ENCODE peak calls at places on chromosomes 7 and 10, in seven cellular contexts. One of them, this sample, is unnamed.

GRCh38 chr10:3811331-3811870 is 26.4 kb upstream of the KLF6 start:
- DNase-seq in HepG2: no peak
- DNase-seq in transverse colon: peak
- DNase-seq in H1: no peak
- DNase-seq in A549: no peak
- DNase-seq in GM12878: peak
- DNase-seq in sigmoid colon: no peak
- DNase-seq in this sample: peak

GRCh38 chr10:75851946-75852345 is 420.5 kb downstream of the LRMDA start:
- DNase-seq in H1: no peak
- DNase-seq in transverse colon: no peak
- DNase-seq in sigmoid colon: no peak
- DNase-seq in A549: no peak
- DNase-seq in HepG2: no peak
- DNase-seq in GM12878: no peak
- DNase-seq in this sample: no peak

GRCh38 chr7:100887186-100887954 is 2.1 kb downstream of the UFSP1 start:
- DNase-seq in H1: no peak
- DNase-seq in sigmoid colon: no peak
- DNase-seq in HepG2: no peak
- DNase-seq in A549: no peak
- DNase-seq in GM12878: peak
- DNase-seq in transverse colon: peak
- DNase-seq in this sample: no peak

GRCh38 chr7:100888988-100889760 is at the start of gene UFSP1:
- DNase-seq in HepG2: no peak
- DNase-seq in GM12878: no peak
- DNase-seq in sigmoid colon: peak
- DNase-seq in A549: no peak
- DNase-seq in H1: peak
- DNase-seq in transverse colon: no peak
- DNase-seq in this sample: no peak

GRCh38 chr7:131501422-131501821 is 55.0 kb downstream of the PODXL start:
- DNase-seq in transverse colon: no peak
- DNase-seq in HepG2: no peak
- DNase-seq in H1: no peak
- DNase-seq in sigmoid colon: no peak
- DNase-seq in GM12878: no peak
- DNase-seq in A549: no peak
- DNase-seq in this sample: no peak

GRCh38 chr10:42969147-42969546 is 107.7 kb upstream of the RET start:
- DNase-seq in sigmoid colon: no peak
- DNase-seq in transverse colon: no peak
- DNase-seq in HepG2: no peak
- DNase-seq in A549: no peak
- DNase-seq in H1: peak
- DNase-seq in GM12878: no peak
- DNase-seq in this sample: no peak

GRCh38 chr7:78970440-78970916 is 483.0 kb downstream of the MAGI2 start:
- DNase-seq in HepG2: no peak
- DNase-seq in H1: no peak
- DNase-seq in GM12878: no peak
- DNase-seq in transverse colon: no peak
- DNase-seq in A549: no peak
- DNase-seq in sigmoid colon: no peak
- DNase-seq in this sample: no peak

GRCh38 chr10:1393481-1393880 is 337.3 kb downstream of the WDR37 start:
- DNase-seq in sigmoid colon: no peak
- DNase-seq in A549: no peak
- DNase-seq in H1: no peak
- DNase-seq in transverse colon: no peak
- DNase-seq in HepG2: no peak
- DNase-seq in GM12878: no peak
- DNase-seq in this sample: no peak

GRCh38 chr10:35447693-35448407 is 111.5 kb downstream of the CCNY start:
- DNase-seq in A549: peak
- DNase-seq in transverse colon: peak
- DNase-seq in H1: no peak
- DNase-seq in GM12878: no peak
- DNase-seq in sigmoid colon: no peak
- DNase-seq in HepG2: peak
- DNase-seq in this sample: no peak

GRCh38 chr7:118080947-118081346 is 103.0 kb upstream of the LSM8 start:
- DNase-seq in HepG2: no peak
- DNase-seq in GM12878: peak
- DNase-seq in transverse colon: no peak
- DNase-seq in sigmoid colon: no peak
- DNase-seq in H1: no peak
- DNase-seq in A549: peak
- DNase-seq in this sample: no peak

GRCh38 chr10:7449063-7449695 is 38.3 kb upstream of the SFMBT2 start:
- DNase-seq in H1: no peak
- DNase-seq in sigmoid colon: no peak
- DNase-seq in transverse colon: no peak
- DNase-seq in GM12878: no peak
- DNase-seq in A549: no peak
- DNase-seq in HepG2: no peak
- DNase-seq in this sample: no peak

GRCh38 chr10:113616244-113617074 is 47.4 kb downstream of the NRAP start:
- DNase-seq in A549: peak
- DNase-seq in GM12878: no peak
- DNase-seq in sigmoid colon: no peak
- DNase-seq in HepG2: peak
- DNase-seq in H1: no peak
- DNase-seq in transverse colon: no peak
- DNase-seq in this sample: no peak

GRCh38 chr7:92621026-92621540 is 30.9 kb upstream of the FAM133B start:
- DNase-seq in GM12878: peak
- DNase-seq in transverse colon: peak
- DNase-seq in H1: peak
- DNase-seq in HepG2: peak
- DNase-seq in A549: peak
- DNase-seq in sigmoid colon: peak
- DNase-seq in this sample: peak

GRCh38 chr7:77691892-77692491 is 4.3 kb upstream of the RSBN1L start:
- DNase-seq in sigmoid colon: no peak
- DNase-seq in GM12878: no peak
- DNase-seq in A549: no peak
- DNase-seq in H1: no peak
- DNase-seq in HepG2: peak
- DNase-seq in transverse colon: peak
- DNase-seq in this sample: no peak

GRCh38 chr7:44087914-44088838 is 5.8 kb upstream of the POLM start:
- DNase-seq in HepG2: no peak
- DNase-seq in transverse colon: no peak
- DNase-seq in H1: no peak
- DNase-seq in sigmoid colon: peak
- DNase-seq in GM12878: no peak
- DNase-seq in A549: no peak
- DNase-seq in this sample: peak

GRCh38 chr10:77400041-77400440 is 237.6 kb downstream of the KCNMA1 start:
- DNase-seq in transverse colon: no peak
- DNase-seq in H1: no peak
- DNase-seq in HepG2: no peak
- DNase-seq in GM12878: no peak
- DNase-seq in sigmoid colon: no peak
- DNase-seq in A549: no peak
- DNase-seq in this sample: no peak

GRCh38 chr10:21732067-21732772 is 198.2 kb downstream of the MLLT10 start:
- DNase-seq in transverse colon: peak
- DNase-seq in GM12878: no peak
- DNase-seq in H1: no peak
- DNase-seq in sigmoid colon: peak
- DNase-seq in HepG2: peak
- DNase-seq in A549: peak
- DNase-seq in this sample: peak

GRCh38 chr7:131625817-131626372 is 69.5 kb upstream of the PODXL start:
- DNase-seq in transverse colon: no peak
- DNase-seq in HepG2: no peak
- DNase-seq in sigmoid colon: no peak
- DNase-seq in A549: peak
- DNase-seq in GM12878: no peak
- DNase-seq in H1: peak
- DNase-seq in this sample: no peak

GRCh38 chr10:104277785-104278184 is 8.8 kb downstream of the GSTO2 start:
- DNase-seq in HepG2: peak
- DNase-seq in H1: no peak
- DNase-seq in A549: no peak
- DNase-seq in sigmoid colon: no peak
- DNase-seq in transverse colon: peak
- DNase-seq in GM12878: no peak
- DNase-seq in this sample: no peak

DNA sequence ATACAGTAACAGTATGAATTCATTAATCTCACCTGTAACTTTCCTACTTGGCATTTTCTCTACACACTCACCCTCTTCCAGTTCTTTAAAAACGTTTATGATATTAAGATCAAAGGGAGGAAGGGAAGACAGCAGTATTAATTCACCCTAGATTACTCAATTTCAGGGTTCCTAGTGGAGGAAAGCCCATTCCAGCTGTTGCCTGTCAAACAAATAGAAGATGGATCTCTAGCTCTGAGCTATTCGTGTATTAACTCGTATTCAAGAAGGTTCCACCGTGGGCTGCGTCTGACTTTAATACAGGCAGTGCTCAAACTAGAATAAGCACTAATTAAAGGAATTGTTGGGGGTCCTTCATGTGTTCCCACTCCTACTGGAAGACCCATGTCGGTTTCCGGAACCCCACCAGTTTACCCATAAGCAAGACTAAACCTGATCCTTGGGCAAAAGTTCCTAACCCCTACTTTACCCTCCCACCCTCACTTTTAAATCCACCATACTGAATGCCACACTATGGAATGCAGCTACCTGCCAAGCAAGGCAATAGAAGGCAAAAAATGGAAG is 2.1 kb downstream of the NANOS1 start:
- DNase-seq in sigmoid colon: no peak
- DNase-seq in transverse colon: no peak
- DNase-seq in A549: no peak
- DNase-seq in H1: peak
- DNase-seq in HepG2: no peak
- DNase-seq in GM12878: no peak
- DNase-seq in this sample: no peak
- TF ChIP-seq POLR2A in sigmoid colon: no peak
- TF ChIP-seq POLR2A in transverse colon: no peak
- TF ChIP-seq POLR2A in A549: no peak
- TF ChIP-seq POLR2A in H1: no peak
- TF ChIP-seq POLR2A in HepG2: no peak
- TF ChIP-seq POLR2A in GM12878: no peak
- TF ChIP-seq POLR2A in this sample: no peak

DNA sequence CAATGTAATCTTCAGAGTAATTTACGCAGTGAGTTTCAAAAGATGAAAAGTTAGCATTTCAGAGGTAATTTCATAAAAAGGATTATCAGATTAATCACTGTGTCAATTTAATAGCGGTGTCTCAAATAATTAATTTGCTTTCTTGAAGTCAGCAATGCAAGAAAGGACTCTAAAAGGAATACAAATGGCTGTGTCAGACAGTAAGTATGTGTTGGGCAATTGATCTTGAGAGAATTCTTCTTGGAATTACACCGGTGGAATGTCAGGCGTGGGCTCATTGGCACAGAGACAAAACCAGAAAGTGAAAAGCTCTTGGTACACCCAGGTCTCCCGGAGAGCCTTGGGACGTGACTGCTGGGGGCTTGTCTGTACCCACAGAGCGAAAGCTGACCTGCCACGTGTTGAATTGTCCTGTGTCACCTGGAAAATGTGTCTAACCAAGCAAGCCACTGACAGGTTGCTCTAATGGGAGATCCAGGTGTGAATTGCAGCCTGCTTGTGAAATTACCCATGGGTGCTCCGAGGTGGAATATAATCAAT is 60.5 kb downstream of the TMEM209 start:
- DNase-seq in HepG2: peak
- DNase-seq in GM12878: no peak
- DNase-seq in transverse colon: no peak
- DNase-seq in sigmoid colon: no peak
- DNase-seq in H1: peak
- DNase-seq in A549: peak
- DNase-seq in this sample: no peak
- TF ChIP-seq EP300 in HepG2: no peak
- TF ChIP-seq EP300 in GM12878: no peak
- TF ChIP-seq EP300 in transverse colon: no peak
- TF ChIP-seq EP300 in sigmoid colon: no peak
- TF ChIP-seq EP300 in H1: no peak
- TF ChIP-seq EP300 in A549: no peak
- TF ChIP-seq EP300 in this sample: no peak

DNA sequence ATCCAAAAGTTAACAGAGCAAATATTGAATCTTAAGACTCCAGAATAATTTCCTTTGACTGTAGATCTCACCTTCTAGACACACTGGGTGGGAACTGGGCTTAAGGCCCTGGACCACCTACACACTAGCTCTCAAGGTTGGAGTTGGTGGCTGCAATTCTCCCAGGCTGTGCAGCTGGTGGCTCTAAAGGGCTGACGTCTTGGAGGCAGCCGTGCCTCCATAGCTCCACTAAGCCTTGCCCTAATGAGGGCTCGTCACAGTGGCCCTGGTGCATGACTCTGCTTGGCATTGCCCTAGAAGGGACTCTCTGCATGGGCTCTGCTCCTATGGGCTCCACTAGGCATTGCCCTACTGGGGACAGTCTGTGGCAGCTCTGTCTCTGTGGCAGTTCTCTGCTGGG is 1005.2 kb downstream of the CCSER2 start:
- DNase-seq in sigmoid colon: no peak
- DNase-seq in A549: no peak
- DNase-seq in transverse colon: no peak
- DNase-seq in HepG2: no peak
- DNase-seq in H1: no peak
- DNase-seq in GM12878: no peak
- DNase-seq in this sample: no peak
- TF ChIP-seq POLR2A in sigmoid colon: no peak
- TF ChIP-seq POLR2A in A549: no peak
- TF ChIP-seq POLR2A in transverse colon: no peak
- TF ChIP-seq POLR2A in HepG2: no peak
- TF ChIP-seq POLR2A in H1: no peak
- TF ChIP-seq POLR2A in GM12878: no peak
- TF ChIP-seq POLR2A in this sample: no peak

GRCh38 chr10:116108106-116108505 is 164.9 kb downstream of the GFRA1 start:
- DNase-seq in GM12878: no peak
- DNase-seq in sigmoid colon: no peak
- DNase-seq in HepG2: no peak
- DNase-seq in H1: no peak
- DNase-seq in A549: peak
- DNase-seq in transverse colon: no peak
- DNase-seq in this sample: no peak

GRCh38 chr10:116105259-116105658 is 167.7 kb downstream of the GFRA1 start:
- DNase-seq in H1: no peak
- DNase-seq in sigmoid colon: no peak
- DNase-seq in transverse colon: no peak
- DNase-seq in GM12878: no peak
- DNase-seq in A549: no peak
- DNase-seq in HepG2: no peak
- DNase-seq in this sample: no peak

GRCh38 chr10:116106611-116107010 is 166.4 kb downstream of the GFRA1 start:
- DNase-seq in A549: no peak
- DNase-seq in sigmoid colon: no peak
- DNase-seq in HepG2: no peak
- DNase-seq in transverse colon: no peak
- DNase-seq in GM12878: no peak
- DNase-seq in H1: no peak
- DNase-seq in this sample: no peak

GRCh38 chr10:116101616-116102015 is 171.4 kb downstream of the GFRA1 start:
- DNase-seq in HepG2: no peak
- DNase-seq in sigmoid colon: no peak
- DNase-seq in GM12878: no peak
- DNase-seq in transverse colon: no peak
- DNase-seq in A549: no peak
- DNase-seq in H1: no peak
- DNase-seq in this sample: no peak

GRCh38 chr10:116104210-116104932 is 168.6 kb downstream of the GFRA1 start:
- DNase-seq in H1: no peak
- DNase-seq in sigmoid colon: no peak
- DNase-seq in GM12878: no peak
- DNase-seq in HepG2: no peak
- DNase-seq in transverse colon: no peak
- DNase-seq in A549: no peak
- DNase-seq in this sample: no peak
- TF ChIP-seq EP300 in H1: no peak
- TF ChIP-seq EP300 in sigmoid colon: no peak
- TF ChIP-seq EP300 in GM12878: no peak
- TF ChIP-seq EP300 in HepG2: no peak
- TF ChIP-seq EP300 in transverse colon: no peak
- TF ChIP-seq EP300 in A549: no peak
- TF ChIP-seq EP300 in this sample: no peak